ENCODE peak calls at places on chromosomes 5 and 9, in eight cellular contexts. One of them, this sample, is unnamed.

GRCh38 chr5:87029951-87030350 is 237.7 kb upstream of the RASA1 start:
- DNase-seq in T-helper 9 cell: no peak
- DNase-seq in progenitor cell of endocrine pancreas: no peak
- DNase-seq in CD4-positive, CD25-positive, alpha-beta regulatory T cell: no peak
- DNase-seq in GDM1: no peak
- DNase-seq in CMK: no peak
- DNase-seq in D341Med: no peak
- DNase-seq in NCI-H748 treated with DMSO at 0.1 percent for 48 hours: no peak
- DNase-seq in this sample: no peak

GRCh38 chr5:1413211-1413610 is 32.0 kb downstream of the SLC6A3 start:
- DNase-seq in T-helper 9 cell: no peak
- DNase-seq in progenitor cell of endocrine pancreas: no peak
- DNase-seq in CD4-positive, CD25-positive, alpha-beta regulatory T cell: no peak
- DNase-seq in GDM1: no peak
- DNase-seq in CMK: no peak
- DNase-seq in D341Med: no peak
- DNase-seq in NCI-H748 treated with DMSO at 0.1 percent for 48 hours: no peak
- DNase-seq in this sample: no peak

GRCh38 chr5:132369471-132370240 is at the start of gene SLC22A5:
- DNase-seq in T-helper 9 cell: peak
- DNase-seq in progenitor cell of endocrine pancreas: peak
- DNase-seq in CD4-positive, CD25-positive, alpha-beta regulatory T cell: peak
- DNase-seq in GDM1: peak
- DNase-seq in CMK: no peak
- DNase-seq in D341Med: peak
- DNase-seq in NCI-H748 treated with DMSO at 0.1 percent for 48 hours: peak
- DNase-seq in this sample: peak

GRCh38 chr9:109182940-109183798 is 16.1 kb upstream of the FRRS1L start:
- DNase-seq in T-helper 9 cell: no peak
- DNase-seq in progenitor cell of endocrine pancreas: no peak
- DNase-seq in CD4-positive, CD25-positive, alpha-beta regulatory T cell: no peak
- DNase-seq in GDM1: no peak
- DNase-seq in CMK: no peak
- DNase-seq in D341Med: peak
- DNase-seq in NCI-H748 treated with DMSO at 0.1 percent for 48 hours: no peak
- DNase-seq in this sample: peak

GRCh38 chr5:139134906-139135305 is 63.3 kb downstream of the SIL1 start:
- DNase-seq in T-helper 9 cell: no peak
- DNase-seq in progenitor cell of endocrine pancreas: no peak
- DNase-seq in CD4-positive, CD25-positive, alpha-beta regulatory T cell: no peak
- DNase-seq in GDM1: no peak
- DNase-seq in CMK: no peak
- DNase-seq in D341Med: no peak
- DNase-seq in NCI-H748 treated with DMSO at 0.1 percent for 48 hours: peak
- DNase-seq in this sample: no peak

GRCh38 chr5:39755986-39756385 is 331.2 kb upstream of the DAB2 start:
- DNase-seq in T-helper 9 cell: no peak
- DNase-seq in progenitor cell of endocrine pancreas: no peak
- DNase-seq in CD4-positive, CD25-positive, alpha-beta regulatory T cell: no peak
- DNase-seq in GDM1: no peak
- DNase-seq in CMK: peak
- DNase-seq in D341Med: no peak
- DNase-seq in NCI-H748 treated with DMSO at 0.1 percent for 48 hours: no peak
- DNase-seq in this sample: no peak

GRCh38 chr5:154190652-154191304 is at the start of gene GALNT10:
- DNase-seq in T-helper 9 cell: peak
- DNase-seq in progenitor cell of endocrine pancreas: peak
- DNase-seq in CD4-positive, CD25-positive, alpha-beta regulatory T cell: no peak
- DNase-seq in GDM1: peak
- DNase-seq in CMK: no peak
- DNase-seq in D341Med: peak
- DNase-seq in NCI-H748 treated with DMSO at 0.1 percent for 48 hours: peak
- DNase-seq in this sample: peak

GRCh38 chr9:120689860-120690259 is 24.4 kb downstream of the MEGF9 start:
- DNase-seq in T-helper 9 cell: no peak
- DNase-seq in progenitor cell of endocrine pancreas: no peak
- DNase-seq in CD4-positive, CD25-positive, alpha-beta regulatory T cell: no peak
- DNase-seq in GDM1: no peak
- DNase-seq in CMK: no peak
- DNase-seq in D341Med: no peak
- DNase-seq in NCI-H748 treated with DMSO at 0.1 percent for 48 hours: peak
- DNase-seq in this sample: no peak

GRCh38 chr5:130222638-130223037 is 318.4 kb downstream of the CHSY3 start:
- DNase-seq in T-helper 9 cell: no peak
- DNase-seq in progenitor cell of endocrine pancreas: no peak
- DNase-seq in CD4-positive, CD25-positive, alpha-beta regulatory T cell: no peak
- DNase-seq in GDM1: no peak
- DNase-seq in CMK: no peak
- DNase-seq in D341Med: no peak
- DNase-seq in NCI-H748 treated with DMSO at 0.1 percent for 48 hours: no peak
- DNase-seq in this sample: no peak

GRCh38 chr9:126448865-126449577 is 122.4 kb downstream of the MVB12B start:
- DNase-seq in T-helper 9 cell: no peak
- DNase-seq in progenitor cell of endocrine pancreas: no peak
- DNase-seq in CD4-positive, CD25-positive, alpha-beta regulatory T cell: no peak
- DNase-seq in GDM1: no peak
- DNase-seq in CMK: no peak
- DNase-seq in D341Med: no peak
- DNase-seq in NCI-H748 treated with DMSO at 0.1 percent for 48 hours: no peak
- DNase-seq in this sample: no peak

GRCh38 chr9:108035485-108035884 is 545.9 kb upstream of the KLF4 start:
- DNase-seq in T-helper 9 cell: no peak
- DNase-seq in progenitor cell of endocrine pancreas: no peak
- DNase-seq in CD4-positive, CD25-positive, alpha-beta regulatory T cell: no peak
- DNase-seq in GDM1: no peak
- DNase-seq in CMK: no peak
- DNase-seq in D341Med: no peak
- DNase-seq in NCI-H748 treated with DMSO at 0.1 percent for 48 hours: no peak
- DNase-seq in this sample: no peak

GRCh38 chr5:38011641-38012188 is 171.9 kb upstream of the GDNF start:
- DNase-seq in T-helper 9 cell: no peak
- DNase-seq in progenitor cell of endocrine pancreas: no peak
- DNase-seq in CD4-positive, CD25-positive, alpha-beta regulatory T cell: no peak
- DNase-seq in GDM1: no peak
- DNase-seq in CMK: no peak
- DNase-seq in D341Med: no peak
- DNase-seq in NCI-H748 treated with DMSO at 0.1 percent for 48 hours: no peak
- DNase-seq in this sample: no peak

GRCh38 chr9:5892456-5893133 is 1.9 kb downstream of the MLANA start:
- DNase-seq in T-helper 9 cell: no peak
- DNase-seq in progenitor cell of endocrine pancreas: no peak
- DNase-seq in CD4-positive, CD25-positive, alpha-beta regulatory T cell: no peak
- DNase-seq in GDM1: no peak
- DNase-seq in CMK: no peak
- DNase-seq in D341Med: no peak
- DNase-seq in NCI-H748 treated with DMSO at 0.1 percent for 48 hours: no peak
- DNase-seq in this sample: no peak

This sample was measured in T47D.